ENCODE peak calls at places on chromosomes 6 and 20, in eight cellular contexts. F, G, B, Q, E, X, A and T are unnamed samples. For H3K4me1, the result is how much of the 10 kb centered on the place peaks cover.

GRCh38 chr6:134464690-134465411 is 146.9 kb upstream of the SGK1 start:
- DNase-seq in G (no peak), B (no peak), F (no peak), A (no peak), X (no peak), E (no peak), Q (no peak), T (no peak)

GRCh38 chr20:49338061-49338460 is 60.2 kb upstream of the ZNFX1 start:
- DNase-seq in F (no peak), G (no peak), A (no peak), E (no peak), B (no peak), X (no peak), Q (no peak), T (no peak)

GRCh38 chr6:135231469-135231844 is 50.3 kb downstream of the MYB start:
- DNase-seq in B (no peak), Q (no peak), X (no peak), A (no peak), G (peak), F (no peak), E (no peak), T (no peak)

GRCh38 chr20:31870703-31871601 is 518 bp downstream of the TTLL9 start:
- DNase-seq in B (no peak), X (no peak), E (no peak), A (no peak), G (no peak), F (no peak), Q (no peak), T (no peak)

GRCh38 chr6:158825951-158826306 is 6.8 kb upstream of the EZR start:
- DNase-seq in F (peak), A (no peak), E (peak), X (no peak), Q (no peak), G (no peak), B (peak), T (no peak)

GRCh38 chr6:150177260-150178246 is 34.7 kb downstream of the PPP1R14C start:
- DNase-seq in E (no peak), G (no peak), X (no peak), B (no peak), F (peak), A (no peak), Q (no peak), T (no peak)

GRCh38 chr6:108712946-108713345 is 135.3 kb upstream of the ARMC2 start:
- DNase-seq in E (no peak), X (no peak), F (no peak), G (no peak), Q (no peak), A (peak), B (no peak), T (no peak)

GRCh38 chr20:51624157-51624731 is 81.7 kb upstream of the NFATC2 start:
- DNase-seq in Q (peak), G (peak), F (peak), X (peak), E (peak), A (no peak), B (no peak), T (peak)

GRCh38 chr6:34391023-34391485 is 1.4 kb downstream of the NUDT3 start:
- DNase-seq in X (peak), B (peak), E (no peak), A (no peak), Q (peak), G (no peak), F (peak), T (no peak)

DNA sequence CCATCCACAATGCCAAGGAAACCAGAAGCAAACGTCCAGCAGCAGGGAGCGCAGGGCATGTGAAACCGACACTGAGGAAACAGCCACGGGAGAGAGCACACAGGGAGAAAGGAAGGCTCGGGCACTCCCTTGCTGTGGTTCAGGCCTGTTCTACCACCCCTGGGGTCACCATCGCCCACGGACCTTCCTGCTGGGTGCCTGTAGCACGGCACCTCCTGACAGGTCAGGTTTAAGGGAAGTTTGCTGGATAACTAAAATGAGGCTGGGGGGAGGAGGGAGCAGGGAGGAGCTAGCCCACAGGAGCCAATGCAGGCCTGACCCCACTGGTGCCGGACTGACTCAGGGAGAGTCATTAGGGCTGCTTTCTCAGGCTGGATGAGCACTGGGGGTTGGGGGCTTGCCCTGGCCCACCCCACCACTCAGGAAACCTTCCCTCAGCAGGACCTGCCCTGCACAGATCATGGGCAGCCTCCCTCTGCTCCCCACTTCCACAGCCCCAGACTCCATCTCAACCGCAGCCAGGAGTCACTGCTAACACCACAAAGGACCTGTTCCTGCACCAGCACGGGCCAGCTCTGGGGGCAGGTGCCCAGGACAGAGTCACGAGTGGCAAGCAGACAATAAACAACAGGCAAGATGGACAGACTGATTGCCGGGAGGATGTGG is 2.3 kb downstream of the UCKL1 start:
- DNase-seq in G (no peak), E (no peak), B (no peak), A (no peak), F (no peak), X (no peak), Q (no peak), T (no peak)
- H3K4me1 ChIP-seq in G (under half), E (under half), B (half or more), A (under half), F (half or more), X (under half), Q (under half), T (half or more)

DNA sequence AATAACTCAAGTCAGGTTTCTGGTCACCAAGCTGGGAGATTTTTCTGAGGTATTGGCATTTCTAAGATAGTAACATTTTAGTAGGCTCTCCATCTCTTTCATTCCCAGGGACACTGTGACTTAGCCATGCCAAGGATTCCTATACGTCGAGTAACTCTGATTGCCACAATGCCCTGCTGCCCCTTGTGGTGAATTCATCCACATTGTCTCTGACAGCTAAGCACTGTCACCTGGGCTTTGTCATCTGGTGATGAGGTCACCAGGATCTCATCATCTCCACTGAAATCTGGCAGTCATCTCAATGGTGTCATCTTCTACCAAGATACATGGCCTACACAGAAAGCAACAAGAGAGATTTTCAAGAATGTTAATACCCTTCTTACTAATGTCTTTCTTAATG is 246.6 kb downstream of the CD109 start:
- DNase-seq in B (no peak), A (no peak), Q (no peak), F (no peak), X (no peak), E (no peak), G (no peak), T (no peak)
- TF ChIP-seq CTCF in B (no peak), A (no peak), Q (peak), F (no peak), X (no peak), E (no peak), G (no peak), T (no peak)

DNA sequence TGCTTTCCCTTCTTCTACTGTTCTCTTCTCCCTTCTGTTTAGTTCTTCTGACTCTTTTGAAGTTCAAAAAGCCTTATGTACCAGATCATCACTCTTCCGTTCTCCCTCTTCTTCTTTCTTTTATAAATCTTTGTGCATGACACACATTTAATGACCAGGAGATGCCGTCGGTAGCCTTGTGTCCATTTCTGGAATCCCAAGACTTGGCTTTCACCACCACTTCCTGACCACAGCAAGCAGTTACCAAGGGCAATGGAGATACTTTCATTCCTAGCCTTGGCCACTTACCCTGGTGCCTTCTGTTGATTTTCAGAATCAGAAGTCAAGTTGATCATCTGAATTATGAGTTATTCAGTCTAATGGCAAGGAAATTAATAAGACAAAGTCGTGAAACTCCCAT is 268.5 kb upstream of the QKI start:
- DNase-seq in F (no peak), A (no peak), G (no peak), X (no peak), Q (no peak), B (no peak), E (no peak), T (no peak)
- H3K27ac ChIP-seq in F (no peak), A (no peak), G (no peak), X (no peak), Q (no peak), B (no peak), E (no peak), T (no peak)

GRCh38 chr20:57479196-57479595 is 45.7 kb downstream of the CTCFL start:
- DNase-seq in F (no peak), X (no peak), A (no peak), B (peak), G (no peak), E (no peak), Q (no peak), T (peak)

GRCh38 chr20:57476641-57477461 is 48.1 kb downstream of the CTCFL start:
- DNase-seq in X (no peak), Q (no peak), F (no peak), G (no peak), B (peak), E (no peak), A (no peak), T (peak)

GRCh38 chr20:57476073-57476526 is 48.8 kb downstream of the CTCFL start:
- DNase-seq in B (peak), A (no peak), F (no peak), X (no peak), E (no peak), Q (peak), G (peak), T (peak)

GRCh38 chr20:57480444-57481152 is 44.3 kb downstream of the CTCFL start:
- DNase-seq in E (peak), F (no peak), X (no peak), Q (peak), B (peak), G (peak), A (no peak), T (peak)

DNA sequence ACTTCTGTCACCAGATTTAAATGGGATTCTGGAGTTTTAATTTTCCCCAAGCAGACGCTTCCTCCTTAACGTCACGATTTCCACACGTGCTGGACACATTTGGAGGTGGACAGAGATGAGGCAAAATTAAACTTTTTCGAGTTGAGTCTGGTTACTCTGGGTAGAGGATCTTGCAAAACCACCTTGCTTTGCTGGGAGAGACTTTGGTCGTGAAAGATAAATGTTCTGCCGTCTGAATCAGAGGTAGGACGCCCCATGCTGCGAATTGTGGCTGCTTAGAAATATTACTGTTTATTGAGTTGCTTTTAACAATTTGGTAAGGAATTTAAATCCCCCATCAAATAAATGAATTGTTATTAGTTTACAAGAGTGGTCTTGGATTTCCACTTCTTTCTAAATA is 46.8 kb downstream of the CTCFL start:
- DNase-seq in G (no peak), F (no peak), X (no peak), A (no peak), Q (peak), E (no peak), B (no peak), T (no peak)
- H3K4me1 ChIP-seq in G (half or more), F (under half), X (under half), A (under half), Q (half or more), E (half or more), B (under half), T (under half)